ENCODE peak calls at places on chromosome 12, in four cellular contexts. S is K562, V is GM12878, Z is HepG2. O is an unnamed sample.

GRCh38 chr12:7151532-7151931 is 21.4 kb downstream of the CLSTN3 start:
- DNase-seq in V (no peak), S (no peak), Z (no peak), O (no peak)

GRCh38 chr12:11885261-11886038 is 185.3 kb upstream of the BCL2L14 start:
- DNase-seq in S (no peak), V (no peak), Z (peak), O (peak)

GRCh38 chr12:27539191-27539631 is 15.2 kb downstream of the PPFIBP1 start:
- DNase-seq in S (no peak), V (no peak), Z (no peak), O (no peak)

GRCh38 chr12:67025543-67026114 is 243.5 kb upstream of the CAND1 start:
- DNase-seq in S (peak), V (no peak), Z (peak), O (peak)

GRCh38 chr12:54786081-54786480 is 68.2 kb upstream of the MUCL1 start:
- DNase-seq in V (no peak), S (no peak), Z (no peak), O (no peak)

GRCh38 chr12:70052931-70053497 is 190.2 kb upstream of the CNOT2 start:
- DNase-seq in Z (peak), V (no peak), S (peak), O (peak)

GRCh38 chr12:118061876-118062791 is 1.2 kb upstream of the WSB2 start:
- DNase-seq in S (peak), Z (no peak), V (no peak), O (peak)

GRCh38 chr12:108784270-108784669 is 53.0 kb upstream of the CORO1C start:
- DNase-seq in S (no peak), Z (no peak), V (no peak), O (no peak)

GRCh38 chr12:86257173-86257572 is 982 bp upstream of the MGAT4C start:
- DNase-seq in S (no peak), Z (no peak), V (no peak), O (no peak)

GRCh38 chr12:131413471-131413870 is 297.4 kb upstream of the SFSWAP start:
- DNase-seq in S (no peak), Z (no peak), V (no peak), O (no peak)

GRCh38 chr12:111451649-111452129 is 46.0 kb downstream of the SH2B3 start:
- DNase-seq in Z (peak), S (no peak), V (no peak), O (peak)

GRCh38 chr12:113214938-113215400 is 6.3 kb upstream of the TPCN1 start:
- DNase-seq in V (peak), Z (peak), S (no peak), O (peak)

GRCh38 chr12:57638096-57638495 is 5.1 kb upstream of the B4GALNT1 start:
- DNase-seq in V (no peak), Z (no peak), S (no peak), O (no peak)

GRCh38 chr12:95258803-95259202 is 41.2 kb downstream of the VEZT start:
- DNase-seq in S (no peak), V (no peak), Z (no peak), O (no peak)

GRCh38 chr12:42673535-42673934 is 84.0 kb upstream of the PRICKLE1 start:
- DNase-seq in S (no peak), Z (no peak), V (no peak), O (no peak)

GRCh38 chr12:9940370-9940769 is 8.2 kb upstream of the CLEC2A start:
- DNase-seq in V (no peak), Z (no peak), S (no peak), O (peak)

GRCh38 chr12:30136661-30137060 is 352.9 kb upstream of the TMTC1 start:
- DNase-seq in S (no peak), Z (no peak), V (no peak), O (no peak)
- TF ChIP-seq BHLHE40 in S (no peak), Z (no peak), V (no peak), O (no peak)

DNA sequence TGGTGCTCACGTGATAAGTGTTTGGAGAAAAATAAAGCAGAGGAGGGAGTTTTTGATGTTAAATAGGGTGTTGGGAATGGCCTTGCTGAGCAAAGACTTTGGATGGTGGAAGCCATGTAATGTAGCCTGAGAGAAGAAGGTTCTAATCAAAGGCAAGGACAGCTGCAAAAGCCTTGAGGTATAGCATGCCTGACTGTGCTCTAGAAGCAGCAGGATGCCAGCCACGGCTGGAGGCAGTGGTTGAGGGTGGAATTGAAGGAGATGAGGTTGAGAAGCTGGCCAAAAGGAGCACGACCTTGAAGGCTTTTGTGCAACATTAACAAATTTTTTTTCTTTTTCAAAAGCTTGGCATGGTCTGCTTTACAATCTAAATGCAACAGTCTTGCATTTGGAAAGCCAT is 42.3 kb upstream of the CSRP2 start:
- DNase-seq in S (no peak), Z (no peak), V (no peak), O (no peak)
- TF ChIP-seq POLR2A in S (no peak), Z (no peak), V (no peak), O (no peak)

GRCh38 chr12:122421815-122422737 is at the start of gene CLIP1:
- DNase-seq in S (peak), V (no peak), Z (peak), O (peak)

GRCh38 chr12:122420471-122421262 is 1.8 kb downstream of the CLIP1 start:
- DNase-seq in S (no peak), V (no peak), Z (no peak), O (no peak)

GRCh38 chr12:122422769-122423257 is 344 bp upstream of the CLIP1 start:
- DNase-seq in V (no peak), Z (peak), S (no peak), O (peak)

GRCh38 chr12:122423258-122424165 is 1.0 kb upstream of the CLIP1 start:
- DNase-seq in S (no peak), V (no peak), Z (peak), O (no peak)

DNA sequence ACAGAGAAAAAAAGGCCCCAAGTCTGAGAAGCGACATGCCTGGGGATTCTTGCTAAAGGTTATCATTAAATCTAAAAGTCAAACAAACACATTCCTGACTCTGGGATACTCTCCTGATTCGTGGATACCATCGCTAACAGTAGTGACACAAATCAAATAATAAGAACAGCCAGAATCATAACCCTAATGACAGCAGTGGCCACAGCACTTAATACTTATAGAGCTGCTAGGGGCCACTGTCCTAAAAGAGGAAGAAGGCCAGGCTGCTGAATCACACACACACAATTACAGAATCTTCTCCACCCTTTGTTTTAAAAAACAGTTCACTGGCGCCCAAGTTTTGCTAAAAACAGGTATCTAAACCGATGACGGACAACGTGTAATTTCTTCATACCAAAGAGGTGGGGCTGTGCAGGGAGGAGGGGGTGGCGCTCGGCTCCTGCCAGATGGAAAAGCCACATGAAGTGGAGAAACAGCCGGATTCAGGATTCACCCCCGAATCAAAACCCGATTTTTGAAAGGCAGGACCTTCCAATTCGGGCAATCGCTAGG is 1.1 kb downstream of the CLIP1 start:
- DNase-seq in Z (peak), V (no peak), S (peak), O (peak)
- TF ChIP-seq HDAC2 in Z (no peak), V (no peak), S (no peak), O (no peak)

GRCh38 chr12:51683763-51684357 is 92.8 kb downstream of the SCN8A start:
- DNase-seq in Z (no peak), V (no peak), S (no peak), O (peak)
- TF ChIP-seq BHLHE40 in Z (no peak), V (no peak), S (no peak), O (no peak)

GRCh38 chr12:12927211-12928079 is 24.5 kb downstream of the GPRC5D start:
- DNase-seq in Z (peak), V (peak), S (peak), O (peak)
- TF ChIP-seq POLR2A in Z (peak), V (no peak), S (peak), O (peak)

O was measured in A549.